ENCODE peak calls at places on chromosomes 1 and 21, in seven cellular contexts. K is brain microvascular endothelial cell, A is pancreas, W is cardiac muscle cell, S is body of pancreas, O is neuronal stem cell, M is tibial nerve. R is an unnamed sample.

GRCh38 chr1:98325646-98326441 is 335.7 kb upstream of the SNX7 start:
- DNase-seq in W (no peak), S (peak; percentile 57), A (peak; percentile 58), K (peak; percentile 93), M (peak; percentile 58), O (no peak), R (no peak)

GRCh38 chr1:165543651-165544452 is at the start of gene LRRC52:
- DNase-seq in K (no peak), S (peak; percentile 87), M (no peak), O (no peak), A (peak; percentile 86), W (peak; percentile 66), R (peak; percentile 27)

GRCh38 chr1:8396912-8397406 is 79.0 kb downstream of the SLC45A1 start:
- DNase-seq in W (peak; percentile 20), K (peak; percentile 99), A (no peak), M (no peak), O (no peak), S (no peak), R (no peak)

GRCh38 chr1:54173681-54174080 is 20.9 kb upstream of the CDCP2 start:
- DNase-seq in S (no peak), O (no peak), K (no peak), M (no peak), W (peak; percentile 34), A (no peak), R (peak; percentile 41)

GRCh38 chr1:213138391-213138790 is 87.3 kb downstream of the RPS6KC1 start:
- DNase-seq in O (no peak), K (no peak), S (no peak), A (no peak), W (no peak), M (no peak), R (no peak)

GRCh38 chr21:26715878-26716506 is 129.2 kb downstream of the ADAMTS1 start:
- DNase-seq in M (no peak), W (peak; percentile 73), A (no peak), S (peak; percentile 52), O (peak; percentile 49), K (peak; percentile 51), R (peak; percentile 15)

GRCh38 chr1:163071381-163072255 is 2.5 kb downstream of the RGS4 start:
- DNase-seq in A (peak; percentile 63), M (peak; percentile 25), O (peak; percentile 45), S (peak; percentile 67), W (peak; percentile 77), K (peak; percentile 88), R (peak; percentile 8)

GRCh38 chr1:52702886-52703787 is 5.0 kb upstream of the COA7 start:
- DNase-seq in M (peak; percentile 72), A (peak; percentile 81), O (peak; percentile 77), S (peak; percentile 94), K (peak; percentile 87), W (peak; percentile 94), R (peak; percentile 85)

GRCh38 chr1:208167229-208167869 is 76.8 kb downstream of the PLXNA2 start:
- DNase-seq in K (no peak), S (no peak), A (no peak), O (no peak), W (no peak), M (no peak), R (no peak)

GRCh38 chr1:161206411-161207140 is 4.4 kb downstream of the NDUFS2 start:
- DNase-seq in A (no peak), O (no peak), M (no peak), W (no peak), K (peak; percentile 28), S (no peak), R (no peak)

GRCh38 chr1:183652547-183653467 is at the start of gene APOBEC4:
- DNase-seq in O (no peak), S (no peak), W (no peak), K (no peak), M (no peak), A (no peak), R (no peak)

GRCh38 chr1:41621791-41622190 is 137.3 kb upstream of the EDN2 start:
- DNase-seq in O (no peak), W (no peak), K (no peak), A (no peak), S (no peak), M (no peak), R (no peak)

GRCh38 chr1:212283741-212284140 is 1.5 kb upstream of the PPP2R5A start:
- DNase-seq in A (no peak), O (no peak), S (no peak), K (no peak), W (no peak), M (no peak), R (no peak)

GRCh38 chr1:234507089-234507488 is 28.1 kb upstream of the TARBP1 start:
- DNase-seq in S (no peak), M (no peak), W (no peak), K (no peak), A (no peak), O (no peak), R (no peak)

GRCh38 chr1:62782197-62782886 is 1.6 kb upstream of the ATG4C start:
- DNase-seq in M (no peak), A (no peak), K (no peak), S (no peak), O (no peak), W (no peak), R (no peak)

GRCh38 chr1:46168463-46168862 is 6.4 kb upstream of the TSPAN1 start:
- DNase-seq in S (no peak), O (no peak), M (no peak), W (no peak), A (no peak), K (no peak), R (no peak)

GRCh38 chr1:12562955-12563576 is 54.9 kb downstream of the DHRS3 start:
- DNase-seq in K (no peak), W (no peak), S (no peak), O (no peak), M (no peak), A (no peak), R (no peak)

GRCh38 chr1:176466514-176466913 is 3.5 kb downstream of the PAPPA2 start:
- DNase-seq in S (peak; percentile 5), M (no peak), O (no peak), W (peak; percentile 43), K (no peak), A (no peak), R (no peak)

GRCh38 chr1:15522551-15522950 is 1.5 kb downstream of the CASP9 start:
- DNase-seq in K (no peak), O (no peak), W (no peak), S (no peak), M (no peak), A (no peak), R (no peak)
- H3K27ac ChIP-seq in K (no peak overlapping the region), O (no peak overlapping the region), W (no peak overlapping the region), S (no peak overlapping the region), M (no peak overlapping the region), A (no peak overlapping the region), R (no peak overlapping the region)

GRCh38 chr1:30489737-30490389 is 233.5 kb downstream of the MATN1 start:
- DNase-seq in W (no peak), S (no peak), K (no peak), A (no peak), O (no peak), M (no peak), R (no peak)
- H3K27ac ChIP-seq in W (no peak overlapping the region), S (no peak overlapping the region), K (no peak overlapping the region), A (no peak overlapping the region), O (no peak overlapping the region), M (no peak overlapping the region), R (no peak overlapping the region)

GRCh38 chr1:218664385-218665170 is 319.4 kb downstream of the TGFB2 start:
- DNase-seq in M (no peak), S (no peak), O (no peak), W (no peak), K (no peak), A (no peak), R (no peak)
- H3K27ac ChIP-seq in M (no peak overlapping the region), S (no peak overlapping the region), O (no peak overlapping the region), W (no peak overlapping the region), K (peak overlapping the region; percentile 58), A (no peak overlapping the region), R (peak overlapping the region; percentile 44)

GRCh38 chr1:236522937-236523703 is 662 bp upstream of the LGALS8 start:
- DNase-seq in O (no peak), M (no peak), K (no peak), A (peak; percentile 68), W (no peak), S (peak; percentile 75), R (no peak)

GRCh38 chr1:236516929-236517704 is 6.7 kb upstream of the LGALS8 start:
- DNase-seq in S (no peak), W (no peak), K (peak; percentile 54), M (no peak), O (no peak), A (no peak), R (no peak)

GRCh38 chr1:236523704-236524141 is at the start of gene LGALS8:
- DNase-seq in W (peak; percentile 64), K (peak; percentile 68), O (peak; percentile 41), S (peak; percentile 91), A (peak; percentile 92), M (peak; percentile 73), R (peak; percentile 66)

GRCh38 chr1:236518343-236518742 is 5.4 kb upstream of the LGALS8 start:
- DNase-seq in O (no peak), M (no peak), S (no peak), A (no peak), K (no peak), W (no peak), R (no peak)

DNA sequence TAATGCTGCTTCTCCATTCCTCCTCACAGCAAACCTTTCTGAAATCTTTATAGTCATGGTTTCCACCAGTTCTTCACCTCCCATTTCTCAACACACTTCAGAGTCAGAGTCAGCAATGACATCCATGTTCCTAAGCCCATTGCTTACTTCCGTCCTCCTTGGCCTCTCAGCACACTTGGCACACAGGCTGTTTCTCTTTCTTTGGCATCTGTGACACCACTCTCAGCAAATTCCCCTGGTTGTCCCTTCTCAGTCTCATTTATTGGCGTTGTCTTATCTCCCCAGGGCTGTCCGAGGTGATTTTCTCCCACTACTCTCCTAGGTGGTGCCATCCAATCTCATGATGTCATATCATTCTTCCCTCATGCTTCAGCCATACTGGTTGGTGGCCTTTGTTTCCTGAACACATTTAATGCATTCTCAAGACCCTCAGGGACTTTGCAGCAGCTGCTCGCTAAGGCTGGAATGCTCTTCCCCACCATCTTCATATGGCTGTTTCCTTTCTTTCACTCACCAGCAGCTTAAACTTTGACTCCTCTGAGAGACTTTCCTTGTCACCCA is 3.3 kb upstream of the LGALS8 start:
- DNase-seq in O (no peak), A (no peak), W (no peak), S (no peak), M (no peak), K (no peak), R (no peak)
- H3K27ac ChIP-seq in O (no peak overlapping the region), A (no peak overlapping the region), W (no peak overlapping the region), S (no peak overlapping the region), M (no peak overlapping the region), K (no peak overlapping the region), R (no peak overlapping the region)

GRCh38 chr1:204296431-204296988 is 63.2 kb downstream of the PLEKHA6 start:
- DNase-seq in M (no peak), W (peak; percentile 83), A (no peak), O (no peak), K (no peak), S (no peak), R (no peak)
- H3K27ac ChIP-seq in M (no peak overlapping the region), W (peak overlapping the region; percentile 86), A (no peak overlapping the region), O (no peak overlapping the region), K (no peak overlapping the region), S (no peak overlapping the region), R (no peak overlapping the region)

R was measured in caudate nucleus.